ENCODE peak calls at places on chromosomes 5 and 9, in nine cellular contexts. One of them, this sample, is unnamed.

GRCh38 chr5:130116972-130117371 is 212.7 kb downstream of the CHSY3 start:
- DNase-seq in Ammon's horn: no peak
- DNase-seq in activated T-cell treated with anti-CD3 and anti-CD28 coated beads, Interleukin-2, amount 50 U/mL, for 72 hours: no peak
- DNase-seq in activated CD4-positive, alpha-beta T cell treated with anti-CD3 and anti-CD28 coated beads, Interleukin-2, amount 50 U/mL, for 1 hour: no peak
- DNase-seq in amniotic stem cell: no peak
- DNase-seq in endothelial cell: no peak
- DNase-seq in naive B cell: no peak
- DNase-seq in CD4-positive, alpha-beta T cell: no peak
- DNase-seq in GM04504: no peak
- DNase-seq in this sample: no peak

GRCh38 chr5:138064526-138064925 is 19.3 kb upstream of the WNT8A start:
- DNase-seq in amniotic stem cell: no peak
- DNase-seq in GM04504: no peak
- DNase-seq in Ammon's horn: no peak
- DNase-seq in endothelial cell: no peak
- DNase-seq in naive B cell: no peak
- DNase-seq in activated T-cell treated with anti-CD3 and anti-CD28 coated beads, Interleukin-2, amount 50 U/mL, for 72 hours: no peak
- DNase-seq in activated CD4-positive, alpha-beta T cell treated with anti-CD3 and anti-CD28 coated beads, Interleukin-2, amount 50 U/mL, for 1 hour: no peak
- DNase-seq in CD4-positive, alpha-beta T cell: no peak
- DNase-seq in this sample: no peak

GRCh38 chr9:104977580-104977979 is 49.6 kb upstream of the ABCA1 start:
- DNase-seq in amniotic stem cell: no peak
- DNase-seq in activated CD4-positive, alpha-beta T cell treated with anti-CD3 and anti-CD28 coated beads, Interleukin-2, amount 50 U/mL, for 1 hour: no peak
- DNase-seq in activated T-cell treated with anti-CD3 and anti-CD28 coated beads, Interleukin-2, amount 50 U/mL, for 72 hours: no peak
- DNase-seq in CD4-positive, alpha-beta T cell: no peak
- DNase-seq in GM04504: no peak
- DNase-seq in naive B cell: no peak
- DNase-seq in endothelial cell: no peak
- DNase-seq in Ammon's horn: no peak
- DNase-seq in this sample: no peak

GRCh38 chr5:158514353-158514960 is 585.3 kb downstream of the EBF1 start:
- DNase-seq in amniotic stem cell: peak
- DNase-seq in naive B cell: no peak
- DNase-seq in activated T-cell treated with anti-CD3 and anti-CD28 coated beads, Interleukin-2, amount 50 U/mL, for 72 hours: no peak
- DNase-seq in activated CD4-positive, alpha-beta T cell treated with anti-CD3 and anti-CD28 coated beads, Interleukin-2, amount 50 U/mL, for 1 hour: no peak
- DNase-seq in Ammon's horn: no peak
- DNase-seq in endothelial cell: no peak
- DNase-seq in CD4-positive, alpha-beta T cell: no peak
- DNase-seq in GM04504: peak
- DNase-seq in this sample: no peak

GRCh38 chr9:87337335-87338074 is 160.2 kb upstream of the DAPK1 start:
- DNase-seq in amniotic stem cell: peak
- DNase-seq in naive B cell: no peak
- DNase-seq in GM04504: no peak
- DNase-seq in Ammon's horn: no peak
- DNase-seq in endothelial cell: no peak
- DNase-seq in activated CD4-positive, alpha-beta T cell treated with anti-CD3 and anti-CD28 coated beads, Interleukin-2, amount 50 U/mL, for 1 hour: no peak
- DNase-seq in activated T-cell treated with anti-CD3 and anti-CD28 coated beads, Interleukin-2, amount 50 U/mL, for 72 hours: no peak
- DNase-seq in CD4-positive, alpha-beta T cell: no peak
- DNase-seq in this sample: no peak

GRCh38 chr9:2127486-2127885 is 112.3 kb downstream of the SMARCA2 start:
- DNase-seq in GM04504: no peak
- DNase-seq in endothelial cell: no peak
- DNase-seq in naive B cell: no peak
- DNase-seq in amniotic stem cell: no peak
- DNase-seq in CD4-positive, alpha-beta T cell: no peak
- DNase-seq in Ammon's horn: no peak
- DNase-seq in activated T-cell treated with anti-CD3 and anti-CD28 coated beads, Interleukin-2, amount 50 U/mL, for 72 hours: no peak
- DNase-seq in activated CD4-positive, alpha-beta T cell treated with anti-CD3 and anti-CD28 coated beads, Interleukin-2, amount 50 U/mL, for 1 hour: no peak
- DNase-seq in this sample: no peak

GRCh38 chr9:109817146-109817845 is 37.3 kb downstream of the PALM2AKAP2 start:
- DNase-seq in amniotic stem cell: peak
- DNase-seq in activated CD4-positive, alpha-beta T cell treated with anti-CD3 and anti-CD28 coated beads, Interleukin-2, amount 50 U/mL, for 1 hour: no peak
- DNase-seq in Ammon's horn: peak
- DNase-seq in endothelial cell: no peak
- DNase-seq in GM04504: peak
- DNase-seq in activated T-cell treated with anti-CD3 and anti-CD28 coated beads, Interleukin-2, amount 50 U/mL, for 72 hours: no peak
- DNase-seq in naive B cell: no peak
- DNase-seq in CD4-positive, alpha-beta T cell: no peak
- DNase-seq in this sample: no peak

GRCh38 chr5:67773439-67773988 is 442.0 kb upstream of the PIK3R1 start:
- DNase-seq in activated T-cell treated with anti-CD3 and anti-CD28 coated beads, Interleukin-2, amount 50 U/mL, for 72 hours: no peak
- DNase-seq in activated CD4-positive, alpha-beta T cell treated with anti-CD3 and anti-CD28 coated beads, Interleukin-2, amount 50 U/mL, for 1 hour: no peak
- DNase-seq in amniotic stem cell: no peak
- DNase-seq in naive B cell: no peak
- DNase-seq in Ammon's horn: peak
- DNase-seq in endothelial cell: no peak
- DNase-seq in CD4-positive, alpha-beta T cell: no peak
- DNase-seq in GM04504: no peak
- DNase-seq in this sample: no peak

GRCh38 chr9:133855802-133856592 is 117.8 kb upstream of the SARDH start:
- DNase-seq in amniotic stem cell: no peak
- DNase-seq in activated CD4-positive, alpha-beta T cell treated with anti-CD3 and anti-CD28 coated beads, Interleukin-2, amount 50 U/mL, for 1 hour: no peak
- DNase-seq in CD4-positive, alpha-beta T cell: no peak
- DNase-seq in naive B cell: no peak
- DNase-seq in activated T-cell treated with anti-CD3 and anti-CD28 coated beads, Interleukin-2, amount 50 U/mL, for 72 hours: no peak
- DNase-seq in Ammon's horn: no peak
- DNase-seq in GM04504: peak
- DNase-seq in endothelial cell: no peak
- DNase-seq in this sample: no peak

GRCh38 chr9:108083160-108083559 is 593.6 kb upstream of the KLF4 start:
- DNase-seq in activated CD4-positive, alpha-beta T cell treated with anti-CD3 and anti-CD28 coated beads, Interleukin-2, amount 50 U/mL, for 1 hour: no peak
- DNase-seq in endothelial cell: no peak
- DNase-seq in CD4-positive, alpha-beta T cell: no peak
- DNase-seq in Ammon's horn: no peak
- DNase-seq in GM04504: no peak
- DNase-seq in naive B cell: no peak
- DNase-seq in amniotic stem cell: no peak
- DNase-seq in activated T-cell treated with anti-CD3 and anti-CD28 coated beads, Interleukin-2, amount 50 U/mL, for 72 hours: no peak
- DNase-seq in this sample: no peak

GRCh38 chr9:2559212-2560152 is 62.1 kb upstream of the VLDLR start:
- DNase-seq in endothelial cell: no peak
- DNase-seq in naive B cell: no peak
- DNase-seq in activated T-cell treated with anti-CD3 and anti-CD28 coated beads, Interleukin-2, amount 50 U/mL, for 72 hours: no peak
- DNase-seq in GM04504: peak
- DNase-seq in CD4-positive, alpha-beta T cell: no peak
- DNase-seq in amniotic stem cell: peak
- DNase-seq in Ammon's horn: peak
- DNase-seq in activated CD4-positive, alpha-beta T cell treated with anti-CD3 and anti-CD28 coated beads, Interleukin-2, amount 50 U/mL, for 1 hour: no peak
- DNase-seq in this sample: no peak

GRCh38 chr9:96048954-96049831 is 173.7 kb downstream of the ERCC6L2 start:
- DNase-seq in CD4-positive, alpha-beta T cell: no peak
- DNase-seq in amniotic stem cell: no peak
- DNase-seq in activated T-cell treated with anti-CD3 and anti-CD28 coated beads, Interleukin-2, amount 50 U/mL, for 72 hours: no peak
- DNase-seq in endothelial cell: no peak
- DNase-seq in GM04504: no peak
- DNase-seq in naive B cell: no peak
- DNase-seq in activated CD4-positive, alpha-beta T cell treated with anti-CD3 and anti-CD28 coated beads, Interleukin-2, amount 50 U/mL, for 1 hour: no peak
- DNase-seq in Ammon's horn: peak
- DNase-seq in this sample: no peak

GRCh38 chr5:105168806-105169205 is 1606.2 kb upstream of the NUDT12 start:
- DNase-seq in endothelial cell: no peak
- DNase-seq in activated CD4-positive, alpha-beta T cell treated with anti-CD3 and anti-CD28 coated beads, Interleukin-2, amount 50 U/mL, for 1 hour: no peak
- DNase-seq in Ammon's horn: no peak
- DNase-seq in CD4-positive, alpha-beta T cell: no peak
- DNase-seq in amniotic stem cell: no peak
- DNase-seq in naive B cell: no peak
- DNase-seq in GM04504: no peak
- DNase-seq in activated T-cell treated with anti-CD3 and anti-CD28 coated beads, Interleukin-2, amount 50 U/mL, for 72 hours: no peak
- DNase-seq in this sample: no peak

GRCh38 chr9:87499455-87500015 is 1.9 kb downstream of the DAPK1 start:
- DNase-seq in activated CD4-positive, alpha-beta T cell treated with anti-CD3 and anti-CD28 coated beads, Interleukin-2, amount 50 U/mL, for 1 hour: no peak
- DNase-seq in naive B cell: no peak
- DNase-seq in CD4-positive, alpha-beta T cell: no peak
- DNase-seq in activated T-cell treated with anti-CD3 and anti-CD28 coated beads, Interleukin-2, amount 50 U/mL, for 72 hours: no peak
- DNase-seq in Ammon's horn: no peak
- DNase-seq in endothelial cell: no peak
- DNase-seq in amniotic stem cell: no peak
- DNase-seq in GM04504: no peak
- DNase-seq in this sample: no peak

GRCh38 chr5:15933481-15934207 is 245.9 kb downstream of the MARCHF11 start:
- DNase-seq in naive B cell: no peak
- DNase-seq in activated CD4-positive, alpha-beta T cell treated with anti-CD3 and anti-CD28 coated beads, Interleukin-2, amount 50 U/mL, for 1 hour: no peak
- DNase-seq in GM04504: no peak
- DNase-seq in endothelial cell: no peak
- DNase-seq in Ammon's horn: peak
- DNase-seq in CD4-positive, alpha-beta T cell: no peak
- DNase-seq in amniotic stem cell: no peak
- DNase-seq in activated T-cell treated with anti-CD3 and anti-CD28 coated beads, Interleukin-2, amount 50 U/mL, for 72 hours: no peak
- DNase-seq in this sample: no peak

GRCh38 chr5:101364469-101364868 is 461.4 kb upstream of the ST8SIA4 start:
- DNase-seq in endothelial cell: no peak
- DNase-seq in Ammon's horn: no peak
- DNase-seq in GM04504: no peak
- DNase-seq in CD4-positive, alpha-beta T cell: no peak
- DNase-seq in amniotic stem cell: no peak
- DNase-seq in activated CD4-positive, alpha-beta T cell treated with anti-CD3 and anti-CD28 coated beads, Interleukin-2, amount 50 U/mL, for 1 hour: no peak
- DNase-seq in naive B cell: no peak
- DNase-seq in activated T-cell treated with anti-CD3 and anti-CD28 coated beads, Interleukin-2, amount 50 U/mL, for 72 hours: no peak
- DNase-seq in this sample: no peak

GRCh38 chr5:36155291-36155690 is 3.4 kb downstream of the SKP2 start:
- DNase-seq in naive B cell: no peak
- DNase-seq in GM04504: no peak
- DNase-seq in amniotic stem cell: no peak
- DNase-seq in CD4-positive, alpha-beta T cell: no peak
- DNase-seq in Ammon's horn: no peak
- DNase-seq in endothelial cell: no peak
- DNase-seq in activated T-cell treated with anti-CD3 and anti-CD28 coated beads, Interleukin-2, amount 50 U/mL, for 72 hours: no peak
- DNase-seq in activated CD4-positive, alpha-beta T cell treated with anti-CD3 and anti-CD28 coated beads, Interleukin-2, amount 50 U/mL, for 1 hour: no peak
- DNase-seq in this sample: no peak

GRCh38 chr9:68981825-68982224 is 32.1 kb downstream of the PRKACG start:
- DNase-seq in CD4-positive, alpha-beta T cell: no peak
- DNase-seq in GM04504: no peak
- DNase-seq in activated CD4-positive, alpha-beta T cell treated with anti-CD3 and anti-CD28 coated beads, Interleukin-2, amount 50 U/mL, for 1 hour: no peak
- DNase-seq in endothelial cell: no peak
- DNase-seq in naive B cell: no peak
- DNase-seq in Ammon's horn: no peak
- DNase-seq in amniotic stem cell: no peak
- DNase-seq in activated T-cell treated with anti-CD3 and anti-CD28 coated beads, Interleukin-2, amount 50 U/mL, for 72 hours: no peak
- DNase-seq in this sample: no peak

GRCh38 chr9:86977205-86977835 is 30.0 kb upstream of the GAS1 start:
- DNase-seq in amniotic stem cell: peak
- DNase-seq in Ammon's horn: no peak
- DNase-seq in activated T-cell treated with anti-CD3 and anti-CD28 coated beads, Interleukin-2, amount 50 U/mL, for 72 hours: no peak
- DNase-seq in CD4-positive, alpha-beta T cell: no peak
- DNase-seq in activated CD4-positive, alpha-beta T cell treated with anti-CD3 and anti-CD28 coated beads, Interleukin-2, amount 50 U/mL, for 1 hour: no peak
- DNase-seq in endothelial cell: no peak
- DNase-seq in GM04504: peak
- DNase-seq in naive B cell: no peak
- DNase-seq in this sample: no peak

GRCh38 chr9:71509054-71509453 is 259.3 kb downstream of the CEMIP2 start:
- DNase-seq in activated CD4-positive, alpha-beta T cell treated with anti-CD3 and anti-CD28 coated beads, Interleukin-2, amount 50 U/mL, for 1 hour: no peak
- DNase-seq in naive B cell: no peak
- DNase-seq in amniotic stem cell: no peak
- DNase-seq in CD4-positive, alpha-beta T cell: no peak
- DNase-seq in activated T-cell treated with anti-CD3 and anti-CD28 coated beads, Interleukin-2, amount 50 U/mL, for 72 hours: no peak
- DNase-seq in Ammon's horn: no peak
- DNase-seq in endothelial cell: no peak
- DNase-seq in GM04504: no peak
- DNase-seq in this sample: no peak

GRCh38 chr9:86749530-86750275 is 197.6 kb downstream of the GAS1 start:
- DNase-seq in GM04504: no peak
- DNase-seq in CD4-positive, alpha-beta T cell: no peak
- DNase-seq in activated T-cell treated with anti-CD3 and anti-CD28 coated beads, Interleukin-2, amount 50 U/mL, for 72 hours: no peak
- DNase-seq in amniotic stem cell: peak
- DNase-seq in activated CD4-positive, alpha-beta T cell treated with anti-CD3 and anti-CD28 coated beads, Interleukin-2, amount 50 U/mL, for 1 hour: no peak
- DNase-seq in Ammon's horn: peak
- DNase-seq in naive B cell: no peak
- DNase-seq in endothelial cell: no peak
- DNase-seq in this sample: no peak

GRCh38 chr5:92980491-92980890 is 600.5 kb downstream of the NR2F1-AS1 start:
- DNase-seq in Ammon's horn: no peak
- DNase-seq in amniotic stem cell: no peak
- DNase-seq in GM04504: no peak
- DNase-seq in naive B cell: no peak
- DNase-seq in activated T-cell treated with anti-CD3 and anti-CD28 coated beads, Interleukin-2, amount 50 U/mL, for 72 hours: no peak
- DNase-seq in activated CD4-positive, alpha-beta T cell treated with anti-CD3 and anti-CD28 coated beads, Interleukin-2, amount 50 U/mL, for 1 hour: no peak
- DNase-seq in endothelial cell: no peak
- DNase-seq in CD4-positive, alpha-beta T cell: no peak
- DNase-seq in this sample: no peak

GRCh38 chr5:159444441-159445082 is 114.3 kb upstream of the IL12B start:
- DNase-seq in naive B cell: no peak
- DNase-seq in activated T-cell treated with anti-CD3 and anti-CD28 coated beads, Interleukin-2, amount 50 U/mL, for 72 hours: no peak
- DNase-seq in amniotic stem cell: no peak
- DNase-seq in Ammon's horn: peak
- DNase-seq in GM04504: no peak
- DNase-seq in CD4-positive, alpha-beta T cell: no peak
- DNase-seq in activated CD4-positive, alpha-beta T cell treated with anti-CD3 and anti-CD28 coated beads, Interleukin-2, amount 50 U/mL, for 1 hour: no peak
- DNase-seq in endothelial cell: no peak
- DNase-seq in this sample: no peak

GRCh38 chr5:149114403-149115312 is 26.6 kb upstream of the ABLIM3 start:
- DNase-seq in GM04504: peak
- DNase-seq in activated T-cell treated with anti-CD3 and anti-CD28 coated beads, Interleukin-2, amount 50 U/mL, for 72 hours: peak
- DNase-seq in endothelial cell: peak
- DNase-seq in Ammon's horn: peak
- DNase-seq in CD4-positive, alpha-beta T cell: peak
- DNase-seq in naive B cell: no peak
- DNase-seq in amniotic stem cell: peak
- DNase-seq in activated CD4-positive, alpha-beta T cell treated with anti-CD3 and anti-CD28 coated beads, Interleukin-2, amount 50 U/mL, for 1 hour: peak
- DNase-seq in this sample: no peak

GRCh38 chr5:159337291-159337974 is 7.1 kb upstream of the IL12B start:
- DNase-seq in activated T-cell treated with anti-CD3 and anti-CD28 coated beads, Interleukin-2, amount 50 U/mL, for 72 hours: peak
- DNase-seq in endothelial cell: no peak
- DNase-seq in CD4-positive, alpha-beta T cell: peak
- DNase-seq in amniotic stem cell: peak
- DNase-seq in Ammon's horn: no peak
- DNase-seq in activated CD4-positive, alpha-beta T cell treated with anti-CD3 and anti-CD28 coated beads, Interleukin-2, amount 50 U/mL, for 1 hour: peak
- DNase-seq in GM04504: peak
- DNase-seq in naive B cell: peak
- DNase-seq in this sample: no peak

GRCh38 chr5:168365581-168366081 is 74.2 kb downstream of the WWC1 start:
- DNase-seq in amniotic stem cell: no peak
- DNase-seq in endothelial cell: peak
- DNase-seq in activated T-cell treated with anti-CD3 and anti-CD28 coated beads, Interleukin-2, amount 50 U/mL, for 72 hours: no peak
- DNase-seq in CD4-positive, alpha-beta T cell: no peak
- DNase-seq in activated CD4-positive, alpha-beta T cell treated with anti-CD3 and anti-CD28 coated beads, Interleukin-2, amount 50 U/mL, for 1 hour: no peak
- DNase-seq in GM04504: peak
- DNase-seq in naive B cell: no peak
- DNase-seq in Ammon's horn: peak
- DNase-seq in this sample: no peak

GRCh38 chr9:98314381-98315066 is 59.1 kb upstream of the TBC1D2 start:
- DNase-seq in activated CD4-positive, alpha-beta T cell treated with anti-CD3 and anti-CD28 coated beads, Interleukin-2, amount 50 U/mL, for 1 hour: no peak
- DNase-seq in Ammon's horn: no peak
- DNase-seq in CD4-positive, alpha-beta T cell: no peak
- DNase-seq in amniotic stem cell: no peak
- DNase-seq in activated T-cell treated with anti-CD3 and anti-CD28 coated beads, Interleukin-2, amount 50 U/mL, for 72 hours: no peak
- DNase-seq in GM04504: peak
- DNase-seq in naive B cell: no peak
- DNase-seq in endothelial cell: no peak
- DNase-seq in this sample: no peak

GRCh38 chr9:91734371-91734981 is 215.6 kb downstream of the ROR2 start:
- DNase-seq in activated CD4-positive, alpha-beta T cell treated with anti-CD3 and anti-CD28 coated beads, Interleukin-2, amount 50 U/mL, for 1 hour: peak
- DNase-seq in activated T-cell treated with anti-CD3 and anti-CD28 coated beads, Interleukin-2, amount 50 U/mL, for 72 hours: peak
- DNase-seq in CD4-positive, alpha-beta T cell: peak
- DNase-seq in Ammon's horn: peak
- DNase-seq in GM04504: no peak
- DNase-seq in endothelial cell: peak
- DNase-seq in amniotic stem cell: no peak
- DNase-seq in naive B cell: peak
- DNase-seq in this sample: peak

GRCh38 chr5:66757219-66757833 is 161.1 kb downstream of the MAST4 start:
- DNase-seq in activated CD4-positive, alpha-beta T cell treated with anti-CD3 and anti-CD28 coated beads, Interleukin-2, amount 50 U/mL, for 1 hour: no peak
- DNase-seq in Ammon's horn: peak
- DNase-seq in naive B cell: peak
- DNase-seq in endothelial cell: peak
- DNase-seq in amniotic stem cell: no peak
- DNase-seq in activated T-cell treated with anti-CD3 and anti-CD28 coated beads, Interleukin-2, amount 50 U/mL, for 72 hours: peak
- DNase-seq in GM04504: no peak
- DNase-seq in CD4-positive, alpha-beta T cell: no peak
- DNase-seq in this sample: peak

GRCh38 chr5:121691478-121691877 is 160.2 kb upstream of the FTMT start:
- DNase-seq in activated T-cell treated with anti-CD3 and anti-CD28 coated beads, Interleukin-2, amount 50 U/mL, for 72 hours: no peak
- DNase-seq in GM04504: no peak
- DNase-seq in endothelial cell: no peak
- DNase-seq in Ammon's horn: no peak
- DNase-seq in CD4-positive, alpha-beta T cell: no peak
- DNase-seq in naive B cell: no peak
- DNase-seq in activated CD4-positive, alpha-beta T cell treated with anti-CD3 and anti-CD28 coated beads, Interleukin-2, amount 50 U/mL, for 1 hour: no peak
- DNase-seq in amniotic stem cell: no peak
- DNase-seq in this sample: no peak

GRCh38 chr9:136805207-136805740 is 2.5 kb upstream of the RABL6 start:
- DNase-seq in Ammon's horn: no peak
- DNase-seq in amniotic stem cell: no peak
- DNase-seq in activated T-cell treated with anti-CD3 and anti-CD28 coated beads, Interleukin-2, amount 50 U/mL, for 72 hours: no peak
- DNase-seq in CD4-positive, alpha-beta T cell: no peak
- DNase-seq in activated CD4-positive, alpha-beta T cell treated with anti-CD3 and anti-CD28 coated beads, Interleukin-2, amount 50 U/mL, for 1 hour: no peak
- DNase-seq in GM04504: no peak
- DNase-seq in naive B cell: no peak
- DNase-seq in endothelial cell: no peak
- DNase-seq in this sample: no peak

This sample was measured in germinal center.